ENCODE peak calls at places on chromosome 4, in seven cellular contexts. F is fibroblast of lung, O is MCF 10A, E is transverse colon, M is HL-60, X is heart right ventricle, Q is substantia nigra. P is an unnamed sample.

GRCh38 chr4:3371581-3372001 is 70.2 kb upstream of the HGFAC start:
- DNase-seq in F (peak; percentile 43), O (no peak), E (no peak), M (no peak), X (no peak), Q (no peak), P (no peak)

GRCh38 chr4:56976878-56977320 is 507 bp downstream of the NOA1 start:
- DNase-seq in F (no peak), O (peak; percentile 47), E (peak; percentile 76), M (peak; percentile 39), X (no peak), Q (peak; percentile 55), P (peak; percentile 63)

GRCh38 chr4:6229095-6229494 is 28.7 kb upstream of the JAKMIP1 start:
- DNase-seq in F (no peak), O (no peak), E (no peak), M (no peak), X (peak; percentile 41), Q (peak; percentile 83), P (peak; percentile 67)

GRCh38 chr4:104983615-104984179 is 163.0 kb upstream of the TET2 start:
- DNase-seq in F (no peak), O (no peak), E (no peak), M (no peak), X (no peak), Q (no peak), P (no peak)

GRCh38 chr4:184648220-184649025 is 824 bp downstream of the CASP3 start:
- DNase-seq in F (peak; percentile 61), O (peak; percentile 58), E (peak; percentile 72), M (peak; percentile 41), X (peak; percentile 76), Q (peak; percentile 54), P (peak; percentile 33)

GRCh38 chr4:168063031-168063430 is 29.3 kb upstream of the ANXA10 start:
- DNase-seq in F (no peak), O (no peak), E (no peak), M (no peak), X (no peak), Q (no peak), P (no peak)

GRCh38 chr4:77007358-77008230 is 58.0 kb downstream of the SEPTIN11 start:
- DNase-seq in F (peak; percentile 79), O (peak; percentile 63), E (no peak), M (no peak), X (no peak), Q (no peak), P (no peak)

GRCh38 chr4:74555843-74556242 is 110.9 kb downstream of the AREG start:
- DNase-seq in F (no peak), O (no peak), E (no peak), M (no peak), X (no peak), Q (no peak), P (no peak)

GRCh38 chr4:139242511-139243051 is 37.4 kb downstream of the MGARP start:
- DNase-seq in F (peak; percentile 83), O (peak; percentile 90), E (no peak), M (no peak), X (no peak), Q (no peak), P (no peak)

GRCh38 chr4:7854697-7855370 is 84.8 kb downstream of the AFAP1 start:
- DNase-seq in F (peak; percentile 80), O (no peak), E (no peak), M (no peak), X (no peak), Q (no peak), P (no peak)

GRCh38 chr4:80446664-80447063 is 111.1 kb downstream of the CFAP299 start:
- DNase-seq in F (peak; percentile 24), O (no peak), E (no peak), M (no peak), X (no peak), Q (no peak), P (no peak)

GRCh38 chr4:187204389-187204920 is 480.8 kb upstream of the FAT1 start:
- DNase-seq in F (peak; percentile 15), O (no peak), E (no peak), M (no peak), X (no peak), Q (no peak), P (no peak)

GRCh38 chr4:160403066-160403465 is 1300.2 kb downstream of the RAPGEF2 start:
- DNase-seq in F (no peak), O (no peak), E (no peak), M (no peak), X (no peak), Q (peak; percentile 1), P (no peak)

GRCh38 chr4:139903845-139904244 is 238.2 kb downstream of the MGST2 start:
- DNase-seq in F (no peak), O (no peak), E (no peak), M (peak; percentile 19), X (no peak), Q (no peak), P (no peak)

GRCh38 chr4:4384837-4385236 is 2.1 kb upstream of the NSG1 start:
- DNase-seq in F (no peak), O (peak; percentile 68), E (no peak), M (peak; percentile 6), X (no peak), Q (no peak), P (no peak)

GRCh38 chr4:121041307-121042090 is 30.8 kb downstream of the NDNF start:
- DNase-seq in F (no peak), O (no peak), E (no peak), M (peak; percentile 6), X (no peak), Q (no peak), P (no peak)

P was measured in frontal cortex.